ENCODE peak calls at places on chromosomes 1 and 21, in eight cellular contexts. F is mammary epithelial cell, I is neural progenitor cell, Y is mesenchymal stem cell, S is GM23338, M is A549, G is IMR-90, R is GM12878. D is an unnamed sample.
A peak's percentile ranks its signal among the peaks of the same experiment; 100 is the strongest.

GRCh38 chr1:95048332-95048731 is 24.4 kb downstream of the ALG14 start:
- DNase-seq in F (no peak), I (no peak), Y (no peak), S (no peak), M (no peak), G (no peak), R (no peak), D (no peak)

GRCh38 chr1:99579691-99580171 is 66.2 kb upstream of the PALMD start:
- DNase-seq in F (peak; percentile 40), I (no peak), Y (no peak), S (no peak), M (no peak), G (no peak), R (no peak), D (no peak)

GRCh38 chr1:204945565-204945977 is 74.9 kb downstream of the NFASC start:
- DNase-seq in F (no peak), I (no peak), Y (no peak), S (no peak), M (no peak), G (no peak), R (no peak), D (no peak)

GRCh38 chr1:185291647-185292046 is 25.4 kb downstream of the IVNS1ABP start:
- DNase-seq in F (no peak), I (no peak), Y (no peak), S (no peak), M (no peak), G (no peak), R (no peak), D (no peak)

GRCh38 chr1:198701766-198702539 is 63.1 kb downstream of the PTPRC start:
- DNase-seq in F (no peak), I (no peak), Y (no peak), S (peak; percentile 46), M (no peak), G (no peak), R (no peak), D (no peak)

GRCh38 chr1:99503276-99503747 is 142.6 kb upstream of the PALMD start:
- DNase-seq in F (peak; percentile 77), I (no peak), Y (peak; percentile 84), S (no peak), M (no peak), G (peak; percentile 52), R (no peak), D (peak; percentile 73)

GRCh38 chr1:151989131-151989868 is 4.4 kb downstream of the S100A10 start:
- DNase-seq in F (peak; percentile 91), I (no peak), Y (peak; percentile 86), S (no peak), M (no peak), G (peak; percentile 83), R (no peak), D (peak; percentile 92)

GRCh38 chr21:38798481-38798882 is 7.2 kb upstream of the ETS2 start:
- DNase-seq in F (peak; percentile 92), I (no peak), Y (peak; percentile 44), S (no peak), M (peak; percentile 69), G (no peak), R (no peak), D (no peak)

GRCh38 chr1:216804107-216804506 is 80.9 kb upstream of the ESRRG start:
- DNase-seq in F (no peak), I (peak; percentile 49), Y (no peak), S (no peak), M (no peak), G (no peak), R (no peak), D (no peak)

GRCh38 chr1:3778590-3779264 is 6.2 kb downstream of the SMIM1 start:
- DNase-seq in F (no peak), I (no peak), Y (no peak), S (no peak), M (no peak), G (no peak), R (no peak), D (no peak)

GRCh38 chr1:204826970-204827369 is 43.7 kb upstream of the NFASC start:
- DNase-seq in F (no peak), I (peak; percentile 68), Y (no peak), S (peak; percentile 91), M (peak; percentile 58), G (no peak), R (no peak), D (peak; percentile 13)

GRCh38 chr1:61142726-61143500 is 60.6 kb downstream of the NFIA start:
- DNase-seq in F (peak; percentile 28), I (no peak), Y (no peak), S (peak; percentile 31), M (no peak), G (no peak), R (no peak), D (no peak)

GRCh38 chr1:2583331-2583791 is 3.2 kb upstream of the PRXL2B start:
- DNase-seq in F (no peak), I (no peak), Y (no peak), S (peak; percentile 41), M (no peak), G (no peak), R (no peak), D (no peak)

GRCh38 chr1:100713636-100714035 is 5.9 kb upstream of the VCAM1 start:
- DNase-seq in F (no peak), I (no peak), Y (no peak), S (no peak), M (no peak), G (no peak), R (no peak), D (no peak)

GRCh38 chr1:50438945-50439344 is 15.7 kb upstream of the DMRTA2 start:
- DNase-seq in F (no peak), I (no peak), Y (no peak), S (peak; percentile 48), M (no peak), G (peak; percentile 20), R (no peak), D (no peak)

GRCh38 chr1:89525169-89525855 is 683 bp downstream of the LRRC8B start:
- DNase-seq in F (peak; percentile 3), I (peak; percentile 54), Y (peak; percentile 41), S (peak; percentile 73), M (peak; percentile 41), G (no peak), R (peak; percentile 35), D (peak; percentile 25)

GRCh38 chr21:43812139-43812821 is 22.9 kb downstream of the RRP1 start:
- DNase-seq in F (peak; percentile 82), I (no peak), Y (no peak), S (no peak), M (no peak), G (no peak), R (no peak), D (no peak)

GRCh38 chr1:29800522-29800956 is 564.2 kb downstream of the PTPRU start:
- DNase-seq in F (peak; percentile 48), I (no peak), Y (no peak), S (no peak), M (no peak), G (no peak), R (no peak), D (no peak)

DNA sequence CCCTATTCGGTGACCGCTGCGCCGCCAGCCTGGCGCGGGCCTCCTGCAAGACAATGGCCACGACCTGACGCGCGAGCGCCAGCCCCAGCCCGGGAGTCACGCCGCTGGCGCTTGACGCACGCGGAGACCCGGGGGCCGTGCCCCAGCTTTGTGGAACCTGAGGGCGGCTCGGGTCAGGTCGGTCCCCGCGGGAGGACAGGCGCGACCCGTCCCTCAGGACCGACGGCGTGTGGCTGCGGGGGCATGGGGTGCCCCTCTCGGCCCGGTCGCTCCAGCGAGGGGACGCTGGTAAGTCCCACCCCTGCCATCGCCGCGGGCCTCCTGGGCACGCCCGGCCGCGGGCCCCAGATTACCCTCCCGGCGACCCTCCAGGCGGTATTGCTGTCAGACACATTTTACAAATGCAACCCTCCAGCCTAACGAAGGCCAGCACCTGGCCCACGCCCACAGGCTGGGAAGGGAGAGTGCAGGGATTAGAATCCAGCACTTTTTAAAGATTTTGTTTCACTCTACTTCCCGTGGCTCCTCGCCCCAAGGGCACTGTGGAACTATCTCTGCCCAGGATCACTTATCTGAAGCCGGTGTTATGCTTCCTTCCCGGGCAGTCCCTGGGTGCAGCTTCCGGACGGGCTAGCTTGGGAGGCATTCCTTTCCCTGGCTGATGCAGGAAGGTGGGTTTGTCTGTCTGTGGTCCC is 35.6 kb downstream of the CCN1 start:
- DNase-seq in F (no peak), I (no peak), Y (no peak), S (no peak), M (no peak), G (no peak), R (no peak), D (no peak)
- H3K4me2 ChIP-seq in F (no peak overlapping the region), I (no peak overlapping the region), Y (no peak overlapping the region), S (no peak overlapping the region), M (no peak overlapping the region), G (no peak overlapping the region), R (no peak overlapping the region), D (no peak overlapping the region)

GRCh38 chr1:154263465-154264332 is 8.7 kb upstream of the HAX1 start:
- DNase-seq in F (no peak), I (no peak), Y (peak; percentile 54), S (no peak), M (no peak), G (peak; percentile 37), R (no peak), D (peak; percentile 28)
- H3K4me2 ChIP-seq in F (no peak overlapping the region), I (no peak overlapping the region), Y (no peak overlapping the region), S (no peak overlapping the region), M (no peak overlapping the region), G (no peak overlapping the region), R (no peak overlapping the region), D (no peak overlapping the region)

GRCh38 chr1:110033421-110033820 is 1.0 kb upstream of the STRIP1 start:
- DNase-seq in F (no peak), I (no peak), Y (no peak), S (no peak), M (no peak), G (no peak), R (no peak), D (no peak)
- H3K4me2 ChIP-seq in F (peak overlapping the region; percentile 93), I (no peak overlapping the region), Y (no peak overlapping the region), S (peak overlapping the region; percentile 70), M (peak overlapping the region; percentile 72), G (no peak overlapping the region), R (no peak overlapping the region), D (no peak overlapping the region)

GRCh38 chr1:244967159-244967558 is 102.8 kb upstream of the HNRNPU start:
- DNase-seq in F (no peak), I (no peak), Y (no peak), S (no peak), M (no peak), G (no peak), R (no peak), D (no peak)

GRCh38 chr1:244964112-244964971 is 100.0 kb upstream of the HNRNPU start:
- DNase-seq in F (peak; percentile 30), I (peak; percentile 20), Y (peak; percentile 90), S (peak; percentile 47), M (no peak), G (peak; percentile 90), R (no peak), D (peak; percentile 90)

GRCh38 chr1:244962140-244962539 is 97.8 kb upstream of the HNRNPU start:
- DNase-seq in F (no peak), I (no peak), Y (no peak), S (no peak), M (no peak), G (no peak), R (no peak), D (no peak)

GRCh38 chr1:244963231-244963826 is 99.0 kb upstream of the HNRNPU start:
- DNase-seq in F (no peak), I (no peak), Y (peak; percentile 22), S (no peak), M (no peak), G (peak; percentile 4), R (no peak), D (peak; percentile 11)

DNA sequence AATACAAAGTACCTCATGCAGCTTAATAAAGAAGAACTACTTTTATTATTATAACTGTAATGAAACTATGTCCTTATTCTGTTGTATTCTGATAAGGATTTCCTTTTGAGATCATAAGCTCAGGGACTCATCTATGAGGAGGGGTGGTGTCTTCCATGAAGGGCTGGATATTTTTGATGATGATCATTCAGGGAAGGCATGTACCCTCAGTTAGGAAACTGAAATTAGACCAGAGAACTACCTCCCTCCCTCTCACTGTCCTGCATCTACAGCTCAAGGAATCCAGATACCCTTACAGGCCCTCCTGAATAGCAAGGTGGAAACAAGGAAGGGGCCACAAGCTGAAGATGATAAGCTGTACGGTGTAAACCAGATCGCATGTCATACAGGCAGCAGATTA is 100.8 kb upstream of the HNRNPU start:
- DNase-seq in F (no peak), I (no peak), Y (no peak), S (no peak), M (no peak), G (no peak), R (no peak), D (no peak)
- H3K4me2 ChIP-seq in F (no peak overlapping the region), I (no peak overlapping the region), Y (no peak overlapping the region), S (no peak overlapping the region), M (peak overlapping the region; percentile 83), G (no peak overlapping the region), R (no peak overlapping the region), D (no peak overlapping the region)

D was measured in fibroblast of lung.